ENCODE peak calls at places on chromosome 16, in seven cellular contexts. V is thoracic aorta, J is ovary, U is IMR-90, R is A549, Z is PC-9, K is ascending aorta. D is an unnamed sample.

GRCh38 chr16:16019488-16019887 is 70.1 kb downstream of the ABCC1 start:
- DNase-seq in J (no peak), R (peak), V (peak), U (peak), Z (peak), K (peak), D (peak)

GRCh38 chr16:12016166-12016947 is 39.8 kb downstream of the SNX29 start:
- DNase-seq in V (no peak), Z (no peak), K (no peak), J (no peak), U (peak), R (no peak), D (no peak)

GRCh38 chr16:22318690-22319358 is 21.6 kb downstream of the POLR3E start:
- DNase-seq in J (no peak), Z (no peak), U (peak), K (no peak), R (peak), V (no peak), D (peak)

GRCh38 chr16:55703003-55704001 is 47.5 kb downstream of the SLC6A2 start:
- DNase-seq in J (no peak), K (no peak), V (no peak), R (peak), U (peak), Z (peak), D (peak)

GRCh38 chr16:15483857-15484256 is 49.5 kb downstream of the BMERB1 start:
- DNase-seq in U (no peak), K (no peak), J (no peak), V (no peak), R (no peak), Z (no peak), D (no peak)

GRCh38 chr16:46739934-46740333 is 8.2 kb downstream of the MYLK3 start:
- DNase-seq in V (no peak), K (no peak), R (no peak), U (no peak), J (no peak), Z (no peak), D (no peak)

GRCh38 chr16:13672196-13672595 is 247.8 kb upstream of the ERCC4 start:
- DNase-seq in U (no peak), Z (no peak), J (no peak), K (no peak), V (no peak), R (no peak), D (no peak)

GRCh38 chr16:70018254-70018653 is 67.1 kb downstream of the CLEC18A start:
- DNase-seq in R (peak), K (no peak), V (no peak), J (no peak), U (peak), Z (peak), D (no peak)

GRCh38 chr16:65336169-65336568 is 214.3 kb upstream of the CDH11 start:
- DNase-seq in Z (no peak), U (peak), K (no peak), R (no peak), J (no peak), V (no peak), D (peak)

GRCh38 chr16:19883296-19883951 is 1.2 kb downstream of the GPRC5B start:
- DNase-seq in K (no peak), J (peak), Z (no peak), U (peak), V (no peak), R (no peak), D (no peak)

GRCh38 chr16:15415411-15416070 is 18.8 kb upstream of the BMERB1 start:
- DNase-seq in V (no peak), R (no peak), J (no peak), U (peak), K (no peak), Z (peak), D (no peak)

GRCh38 chr16:66695935-66696668 is 441 bp downstream of the CMTM4 start:
- DNase-seq in Z (peak), J (peak), K (peak), V (no peak), R (peak), U (no peak), D (peak)

GRCh38 chr16:79261461-79261860 is 339.1 kb downstream of the MAF start:
- DNase-seq in U (no peak), K (no peak), R (peak), Z (no peak), J (no peak), V (no peak), D (no peak)

GRCh38 chr16:15610369-15610871 is 32.5 kb downstream of the MARF1 start:
- DNase-seq in K (no peak), J (no peak), Z (no peak), U (peak), V (no peak), R (no peak), D (no peak)

GRCh38 chr16:86072328-86073102 is 173.6 kb downstream of the IRF8 start:
- DNase-seq in K (no peak), R (peak), V (no peak), Z (peak), U (peak), J (peak), D (peak)

GRCh38 chr16:66389256-66390175 is 23.0 kb downstream of the CDH5 start:
- DNase-seq in Z (no peak), J (no peak), U (no peak), K (peak), V (no peak), R (no peak), D (no peak)

GRCh38 chr16:49353650-49354049 is 20.0 kb upstream of the C16orf78 start:
- DNase-seq in K (no peak), J (no peak), Z (no peak), V (no peak), R (no peak), U (no peak), D (no peak)

GRCh38 chr16:50153648-50154368 is 702 bp downstream of the TENT4B start:
- DNase-seq in K (peak), Z (no peak), U (no peak), R (no peak), J (peak), V (no peak), D (peak)

GRCh38 chr16:2531696-2532493 is 687 bp upstream of the CEMP1 start:
- DNase-seq in K (peak), V (peak), U (peak), R (peak), J (peak), Z (peak), D (peak)

GRCh38 chr16:69417537-69418199 is 6.8 kb upstream of the CYB5B start:
- DNase-seq in J (no peak), R (peak), U (no peak), Z (peak), K (no peak), V (no peak), D (no peak)

GRCh38 chr16:89280546-89281188 is 63.2 kb downstream of the ZNF778 start:
- DNase-seq in R (no peak), K (no peak), V (no peak), Z (no peak), U (no peak), J (no peak), D (no peak)

GRCh38 chr16:12519986-12520385 is 283.7 kb downstream of the CPPED1 start:
- DNase-seq in V (no peak), J (no peak), U (no peak), Z (peak), K (no peak), R (no peak), D (peak)

GRCh38 chr16:70417661-70418060 is 21.2 kb downstream of the ST3GAL2 start:
- DNase-seq in J (no peak), U (no peak), Z (no peak), K (no peak), V (no peak), R (no peak), D (no peak)

GRCh38 chr16:74724820-74725549 is 24.3 kb upstream of the MLKL start:
- DNase-seq in U (peak), R (no peak), Z (no peak), V (no peak), J (no peak), K (peak), D (peak)

GRCh38 chr16:29806096-29806579 is at the start of gene MAZ:
- DNase-seq in J (no peak), U (peak), K (no peak), V (no peak), Z (peak), R (peak), D (peak)

GRCh38 chr16:19175492-19176262 is 7.6 kb downstream of the SYT17 start:
- DNase-seq in K (no peak), Z (no peak), J (no peak), V (no peak), R (no peak), U (no peak), D (no peak)

GRCh38 chr16:69927056-69927757 is 23.9 kb upstream of the CLEC18A start:
- DNase-seq in R (no peak), J (peak), K (peak), V (no peak), U (peak), Z (no peak), D (no peak)

GRCh38 chr16:75266738-75267630 is 15.6 kb upstream of the BCAR1 start:
- DNase-seq in J (no peak), Z (no peak), R (no peak), V (no peak), U (no peak), K (no peak), D (no peak)

GRCh38 chr16:82229800-82230619 is 60.0 kb upstream of the MPHOSPH6 start:
- DNase-seq in U (peak), K (no peak), R (peak), V (no peak), J (peak), Z (peak), D (peak)

GRCh38 chr16:4136229-4136813 is 20.1 kb upstream of the ADCY9 start:
- DNase-seq in Z (peak), K (no peak), J (no peak), V (no peak), U (no peak), R (peak), D (peak)

GRCh38 chr16:86516618-86517003 is 6.3 kb downstream of the FOXF1 start:
- DNase-seq in V (no peak), R (no peak), U (peak), K (no peak), J (no peak), Z (no peak), D (no peak)

GRCh38 chr16:67445126-67445426 is 14.2 kb downstream of the HSD11B2 start:
- DNase-seq in R (no peak), J (no peak), V (no peak), Z (no peak), U (no peak), K (no peak), D (no peak)

GRCh38 chr16:79008869-79009179 is 591.7 kb downstream of the MAF start:
- DNase-seq in R (no peak), J (no peak), Z (no peak), V (no peak), K (no peak), U (no peak), D (peak)

GRCh38 chr16:48384982-48385271 is 286 bp downstream of the SIAH1 start:
- DNase-seq in R (no peak), U (no peak), K (peak), V (no peak), Z (no peak), J (peak), D (peak)

GRCh38 chr16:67917140-67917851 is 14.4 kb downstream of the CTRL start:
- DNase-seq in R (no peak), Z (no peak), V (no peak), K (no peak), J (no peak), U (peak), D (no peak)

DNA sequence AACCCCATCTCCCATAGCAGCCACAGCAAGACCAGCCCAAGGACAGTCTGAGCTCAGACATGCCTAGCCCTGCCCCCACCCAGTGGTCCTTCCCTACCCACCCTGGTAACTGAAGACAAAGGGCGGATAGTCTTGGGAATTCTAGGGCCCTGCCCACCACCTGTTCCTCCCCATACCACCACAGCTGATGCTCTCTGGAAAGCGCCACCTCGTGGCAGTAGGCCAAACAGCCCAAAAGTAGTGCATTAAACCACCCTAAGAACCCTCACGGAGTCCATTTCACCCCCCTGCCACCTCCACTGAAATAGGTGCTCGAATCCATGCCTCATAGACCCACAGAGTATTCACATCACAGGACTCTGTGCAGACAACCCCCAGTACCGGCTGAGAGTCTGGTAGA is 1021.4 kb downstream of the CDH8 start:
- DNase-seq in Z (no peak), J (no peak), V (no peak), U (no peak), K (no peak), R (no peak), D (no peak)
- TF ChIP-seq CTCF in Z (peak), J (no peak), V (no peak), U (no peak), K (no peak), R (no peak), D (no peak)

DNA sequence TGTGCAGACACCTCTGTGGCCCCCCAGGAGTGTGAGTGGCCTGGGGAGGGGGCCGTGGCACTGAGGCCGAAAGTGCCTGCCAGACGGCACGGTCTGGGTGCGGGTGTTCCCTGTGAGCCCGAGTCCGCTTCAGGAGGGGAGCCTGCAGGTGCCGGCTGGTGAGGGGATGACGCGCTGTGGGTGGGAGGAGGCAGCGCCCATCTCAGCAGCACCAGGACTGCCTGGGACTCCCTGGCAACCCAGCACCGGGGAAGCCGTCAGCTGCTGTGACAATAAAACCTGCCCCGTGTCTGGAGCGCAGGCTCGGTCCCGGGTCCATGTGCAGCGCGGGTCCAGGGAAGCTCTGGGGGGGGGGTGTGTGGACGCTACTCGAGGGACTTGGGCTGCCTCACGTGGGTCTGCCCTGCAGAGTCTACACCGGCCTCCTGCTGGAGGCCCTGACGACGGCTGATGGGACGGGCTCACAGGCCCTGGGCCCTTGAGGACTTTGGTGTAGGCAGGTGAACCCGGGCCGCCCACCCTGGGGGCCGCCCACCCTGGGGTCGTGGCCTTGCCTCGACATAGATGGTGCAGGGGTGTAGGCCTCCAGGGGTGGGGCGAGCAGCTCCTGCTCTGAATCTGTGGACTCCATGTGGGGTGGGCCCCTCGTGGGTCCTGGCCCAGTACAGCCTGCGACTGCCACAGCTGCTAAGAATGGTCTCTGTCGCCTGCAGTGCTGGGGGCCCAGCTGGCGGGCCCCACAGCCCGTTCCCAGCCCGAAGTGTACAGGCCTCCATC is 5.9 kb upstream of the RAB40C start:
- DNase-seq in J (no peak), Z (no peak), U (no peak), V (no peak), K (no peak), R (peak), D (no peak)
- H3K27ac ChIP-seq in J (no peak), Z (no peak), U (no peak), V (no peak), K (no peak), R (no peak), D (peak)

DNA sequence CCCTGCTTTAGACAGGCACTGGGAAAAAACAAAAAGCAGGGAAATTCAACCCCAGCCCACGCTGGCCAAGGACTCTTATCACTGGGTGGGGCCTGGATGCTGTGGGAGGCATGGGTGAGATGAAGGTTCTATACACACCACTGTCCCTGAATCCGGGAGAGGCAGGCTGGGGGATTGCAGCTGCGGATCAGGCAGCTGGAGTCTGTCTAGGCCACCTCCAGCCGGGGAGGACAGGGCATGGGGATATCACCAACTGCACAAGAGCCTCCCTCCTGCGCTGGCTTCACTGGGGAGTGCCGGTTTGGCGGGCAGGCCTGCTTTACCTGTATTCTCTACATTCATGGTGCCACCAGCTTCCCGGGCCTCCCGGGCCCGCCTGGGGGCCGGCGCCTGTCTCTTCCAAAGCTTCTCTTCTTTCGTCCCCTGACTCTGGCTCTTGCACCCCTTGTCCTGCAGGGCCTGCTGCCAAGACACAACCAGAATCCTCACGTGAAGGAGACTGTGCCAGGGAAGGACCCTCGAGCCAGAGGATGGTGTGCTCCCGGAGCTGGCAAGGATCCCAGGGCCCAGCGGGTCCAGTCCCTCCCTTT is 13.9 kb downstream of the KIFC3 start:
- DNase-seq in K (no peak), R (no peak), J (peak), U (no peak), V (no peak), Z (no peak), D (no peak)
- TF ChIP-seq CTCF in K (no peak), R (no peak), J (no peak), U (no peak), V (no peak), Z (no peak), D (no peak)

DNA sequence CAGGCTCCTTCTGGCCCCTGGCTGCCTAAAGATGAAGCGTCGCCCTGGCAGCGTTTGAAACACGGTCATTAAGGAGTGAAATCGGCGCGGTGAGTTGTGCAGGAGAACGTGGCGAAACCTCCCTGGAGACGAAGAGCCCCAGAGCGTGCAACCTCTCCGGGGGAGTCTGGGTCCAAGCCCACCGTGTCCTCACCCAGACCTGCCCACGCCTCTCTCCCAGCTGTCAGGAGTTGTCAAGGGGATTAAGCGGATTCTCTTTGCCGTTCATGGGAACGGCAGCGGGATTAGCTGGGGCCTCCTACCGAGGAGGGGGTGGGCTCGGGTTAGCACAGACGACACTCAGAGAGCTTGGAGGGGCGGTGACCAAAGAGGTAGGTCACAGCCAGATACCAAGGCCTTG is 46.7 kb downstream of the SLC7A5 start:
- DNase-seq in Z (no peak), V (no peak), J (no peak), K (no peak), U (no peak), R (no peak), D (no peak)
- H3K27ac ChIP-seq in Z (no peak), V (no peak), J (no peak), K (no peak), U (no peak), R (peak), D (peak)

GRCh38 chr16:72938426-72939164 is 109.3 kb downstream of the ZFHX3 start:
- DNase-seq in J (peak), R (peak), K (peak), V (peak), U (peak), Z (no peak), D (peak)
- TF ChIP-seq CTCF in J (no peak), R (no peak), K (no peak), V (no peak), U (no peak), Z (no peak), D (no peak)

D was measured in RWPE1.